ENCODE peak calls at places on chromosomes 11 and 22, in five cellular contexts. T is IMR-90, R is testis, G is H1, U is spleen. O is an unnamed sample.

GRCh38 chr11:126391970-126392637 is 36.6 kb downstream of the ST3GAL4 start:
- DNase-seq in T (no peak), R (no peak), G (no peak), U (peak; percentile 78), O (no peak)

GRCh38 chr22:50545522-50546325 is at the start of gene KLHDC7B:
- DNase-seq in T (peak; percentile 35), R (no peak), G (no peak), U (peak; percentile 79), O (no peak)

GRCh38 chr22:38505595-38506117 is 455 bp downstream of the DDX17 start:
- DNase-seq in T (peak; percentile 46), R (peak; percentile 76), G (no peak), U (peak; percentile 91), O (peak; percentile 88)

GRCh38 chr11:119700536-119701346 is 28.3 kb downstream of the NECTIN1 start:
- DNase-seq in T (no peak), R (no peak), G (no peak), U (no peak), O (no peak)

GRCh38 chr11:48085688-48086087 is 105.3 kb downstream of the PTPRJ start:
- DNase-seq in T (no peak), R (no peak), G (no peak), U (no peak), O (no peak)

GRCh38 chr11:68817554-68817953 is 24.2 kb downstream of the CPT1A start:
- DNase-seq in T (no peak), R (no peak), G (no peak), U (no peak), O (no peak)

GRCh38 chr11:134488913-134489312 is 76.9 kb upstream of the B3GAT1 start:
- DNase-seq in T (no peak), R (no peak), G (no peak), U (no peak), O (no peak)

GRCh38 chr22:26452236-26453016 is 23.4 kb downstream of the ASPHD2 start:
- DNase-seq in T (no peak), R (no peak), G (no peak), U (no peak), O (no peak)

GRCh38 chr11:3840289-3840869 is 380 bp downstream of the RHOG start:
- DNase-seq in T (no peak), R (peak; percentile 28), G (peak; percentile 81), U (peak; percentile 86), O (peak; percentile 34)

GRCh38 chr22:24994070-24994763 is 41.7 kb downstream of the KIAA1671 start:
- DNase-seq in T (no peak), R (no peak), G (no peak), U (no peak), O (no peak)

GRCh38 chr22:44736581-44737413 is 15.6 kb upstream of the ARHGAP8 start:
- DNase-seq in T (peak; percentile 26), R (no peak), G (peak; percentile 55), U (no peak), O (no peak)

GRCh38 chr22:27961182-27961581 is 42.1 kb upstream of the PITPNB start:
- DNase-seq in T (no peak), R (no peak), G (no peak), U (no peak), O (no peak)

GRCh38 chr22:26168934-26169311 is 339 bp upstream of the SEZ6L start:
- DNase-seq in T (no peak), R (peak; percentile 13), G (no peak), U (no peak), O (no peak)

GRCh38 chr22:43911351-43911750 is 12.3 kb upstream of the PNPLA3 start:
- DNase-seq in T (no peak), R (no peak), G (no peak), U (no peak), O (no peak)

GRCh38 chr11:95339554-95339953 is 108.6 kb upstream of the SESN3 start:
- DNase-seq in T (no peak), R (no peak), G (no peak), U (no peak), O (no peak)

GRCh38 chr11:121741316-121741715 is 288.5 kb upstream of the SORL1-AS1 start:
- DNase-seq in T (peak; percentile 32), R (peak; percentile 28), G (no peak), U (no peak), O (no peak)

GRCh38 chr11:72229925-72230763 is 5.6 kb downstream of the INPPL1 start:
- DNase-seq in T (no peak), R (peak; percentile 11), G (no peak), U (peak; percentile 72), O (peak; percentile 19)

GRCh38 chr11:4641501-4641900 is 2.3 kb upstream of the OR51E1 start:
- DNase-seq in T (no peak), R (no peak), G (no peak), U (no peak), O (no peak)

GRCh38 chr11:126357055-126357962 is 1.8 kb downstream of the ST3GAL4 start:
- DNase-seq in T (no peak), R (no peak), G (no peak), U (peak; percentile 75), O (no peak)

GRCh38 chr11:16312242-16312641 is 44.1 kb downstream of the SOX6 start:
- DNase-seq in T (no peak), R (no peak), G (no peak), U (no peak), O (no peak)

GRCh38 chr11:46330887-46331652 is 16.2 kb upstream of the DGKZ start:
- DNase-seq in T (no peak), R (no peak), G (no peak), U (no peak), O (no peak)

GRCh38 chr11:78446210-78446609 is 28.6 kb upstream of the GAB2 start:
- DNase-seq in T (no peak), R (no peak), G (no peak), U (no peak), O (no peak)

GRCh38 chr22:22215659-22216449 is 28.7 kb upstream of the VPREB1 start:
- DNase-seq in T (no peak), R (no peak), G (no peak), U (no peak), O (no peak)

GRCh38 chr22:42273855-42274451 is 3.5 kb upstream of the TCF20 start:
- DNase-seq in T (no peak), R (peak; percentile 80), G (no peak), U (peak; percentile 64), O (no peak)

GRCh38 chr11:96614846-96615245 is 225.0 kb downstream of the JRKL start:
- DNase-seq in T (no peak), R (peak; percentile 41), G (no peak), U (no peak), O (no peak)

GRCh38 chr11:58905716-58906547 is 33.4 kb upstream of the GLYATL1 start:
- DNase-seq in T (peak; percentile 91), R (peak; percentile 74), G (peak; percentile 86), U (no peak), O (peak; percentile 80)
- TF ChIP-seq CTCF in T (peak; percentile 49), R (peak; percentile 7), G (peak; percentile 43), U (no peak), O (peak; percentile 8)

GRCh38 chr11:11988862-11989261 is 19.6 kb downstream of the DKK3 start:
- DNase-seq in T (no peak), R (no peak), G (no peak), U (no peak), O (no peak)

GRCh38 chr11:11985016-11985715 is 23.3 kb downstream of the DKK3 start:
- DNase-seq in T (peak; percentile 84), R (no peak), G (no peak), U (no peak), O (peak; percentile 21)

GRCh38 chr11:11988099-11988651 is 20.3 kb downstream of the DKK3 start:
- DNase-seq in T (peak; percentile 87), R (no peak), G (no peak), U (no peak), O (no peak)

GRCh38 chr11:11985954-11986949 is 22.2 kb downstream of the DKK3 start:
- DNase-seq in T (no peak), R (no peak), G (no peak), U (no peak), O (no peak)

GRCh38 chr11:11987503-11988022 is 20.9 kb downstream of the DKK3 start:
- DNase-seq in T (peak; percentile 78), R (no peak), G (no peak), U (no peak), O (no peak)
- TF ChIP-seq POLR2A in T (no peak), R (no peak), G (no peak), U (no peak), O (no peak)

GRCh38 chr22:48943567-48944432 is 883.9 kb downstream of the BRD1 start:
- DNase-seq in T (no peak), R (peak; percentile 24), G (peak; percentile 77), U (peak; percentile 69), O (no peak)
- TF ChIP-seq CTCF in T (no peak), R (peak; percentile 29), G (peak; percentile 93), U (no peak), O (peak; percentile 28)

GRCh38 chr11:65718531-65718930 is 2.1 kb downstream of the RNASEH2C start:
- DNase-seq in T (no peak), R (no peak), G (no peak), U (no peak), O (no peak)

GRCh38 chr11:65717906-65718305 is 2.7 kb downstream of the RNASEH2C start:
- DNase-seq in T (no peak), R (no peak), G (no peak), U (no peak), O (no peak)

GRCh38 chr11:65714433-65714832 is 2.4 kb downstream of the KAT5 start:
- DNase-seq in T (no peak), R (no peak), G (no peak), U (no peak), O (no peak)

GRCh38 chr11:65716774-65717405 is 3.7 kb downstream of the RNASEH2C start:
- DNase-seq in T (no peak), R (no peak), G (no peak), U (no peak), O (no peak)

DNA sequence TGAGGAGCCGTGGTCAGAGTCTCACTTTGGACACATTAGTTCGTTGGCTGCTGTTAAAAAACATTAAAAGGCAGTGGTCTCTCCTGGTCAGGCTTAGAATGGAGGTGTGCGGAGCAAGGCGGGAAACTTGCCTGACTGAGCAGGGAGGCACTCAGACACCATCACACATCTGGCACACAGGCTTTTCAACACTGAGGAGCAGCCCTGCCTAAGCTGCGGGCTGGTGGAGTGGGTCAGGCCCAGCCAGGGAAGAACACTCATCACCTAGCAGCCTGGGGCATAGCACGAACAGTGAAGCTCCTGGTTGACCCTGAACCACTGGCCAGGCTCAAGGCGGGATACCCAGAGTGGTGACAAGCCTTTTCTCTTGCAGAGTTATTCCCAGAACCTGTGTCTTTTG is 4.2 kb downstream of the KAT5 start:
- DNase-seq in T (no peak), R (no peak), G (no peak), U (peak; percentile 36), O (no peak)
- TF ChIP-seq POLR2A in T (no peak), R (no peak), G (no peak), U (no peak), O (no peak)

GRCh38 chr11:84719935-84720577 is 907.1 kb downstream of the DLG2 start:
- DNase-seq in T (no peak), R (no peak), G (peak; percentile 74), U (peak; percentile 76), O (no peak)

GRCh38 chr11:84720706-84721402 is 906.3 kb downstream of the DLG2 start:
- DNase-seq in T (no peak), R (peak; percentile 34), G (peak; percentile 77), U (peak; percentile 74), O (peak; percentile 24)

GRCh38 chr11:84721561-84721961 is 905.6 kb downstream of the DLG2 start:
- DNase-seq in T (no peak), R (no peak), G (no peak), U (no peak), O (no peak)

GRCh38 chr11:84722583-84723108 is 904.5 kb downstream of the DLG2 start:
- DNase-seq in T (no peak), R (no peak), G (no peak), U (no peak), O (no peak)
- TF ChIP-seq CTCF in T (no peak), R (no peak), G (peak; percentile 67), U (no peak), O (no peak)

GRCh38 chr11:58770627-58771457 is 39.1 kb upstream of the GLYAT start:
- DNase-seq in T (peak; percentile 13), R (no peak), G (no peak), U (no peak), O (no peak)
- TF ChIP-seq POLR2A in T (no peak), R (no peak), G (no peak), U (no peak), O (no peak)

O was measured in adrenal gland.